ENCODE peak calls at places on chromosomes 16 and 17, in six cellular contexts. V is A549, G is uterus, D is stomach, R is pancreas, E is GM23338. N is an unnamed sample. For H3K4me1, the result is how much of the 10 kb centered on the place peaks cover.

GRCh38 chr16:9256196-9256595 is 164.8 kb downstream of the HAPSTR1 start:
- DNase-seq in V (peak), G (no peak), D (peak), R (peak), E (peak), N (peak)

GRCh38 chr17:81991684-81992513 is 14.5 kb downstream of the ASPSCR1 start:
- DNase-seq in V (no peak), G (no peak), D (peak), R (peak), E (no peak), N (peak)

GRCh38 chr16:31148281-31148728 is 1.6 kb downstream of the PRSS36 start:
- DNase-seq in V (no peak), G (no peak), D (peak), R (peak), E (peak), N (peak)

GRCh38 chr17:8063761-8064589 is 23.5 kb downstream of the ALOX12B start:
- DNase-seq in V (no peak), G (no peak), D (no peak), R (peak), E (peak), N (no peak)

GRCh38 chr16:2040031-2040430 is 7.6 kb downstream of the NTHL1 start:
- DNase-seq in V (no peak), G (peak), D (no peak), R (no peak), E (no peak), N (no peak)

GRCh38 chr16:56792960-56793359 is 63.0 kb downstream of the NUP93 start:
- DNase-seq in V (no peak), G (no peak), D (no peak), R (no peak), E (no peak), N (no peak)

GRCh38 chr17:7512105-7512504 is 27.9 kb downstream of the POLR2A start:
- DNase-seq in V (no peak), G (no peak), D (no peak), R (no peak), E (no peak), N (no peak)

GRCh38 chr17:6457688-6458190 is 13.5 kb downstream of the PIMREG start:
- DNase-seq in V (no peak), G (no peak), D (peak), R (no peak), E (no peak), N (peak)

GRCh38 chr16:15708096-15708495 is 58.1 kb downstream of the NDE1 start:
- DNase-seq in V (no peak), G (no peak), D (no peak), R (no peak), E (no peak), N (no peak)

GRCh38 chr16:28572659-28573510 is 19.2 kb downstream of the SGF29 start:
- DNase-seq in V (no peak), G (peak), D (no peak), R (no peak), E (peak), N (no peak)

GRCh38 chr17:29005936-29006438 is at the start of gene SEZ6:
- DNase-seq in V (peak), G (peak), D (peak), R (peak), E (peak), N (peak)

GRCh38 chr17:27506348-27507218 is 50.3 kb downstream of the KSR1 start:
- DNase-seq in V (no peak), G (no peak), D (no peak), R (no peak), E (peak), N (no peak)

GRCh38 chr16:54930034-54930938 is at the start of gene IRX5:
- DNase-seq in V (peak), G (peak), D (peak), R (peak), E (peak), N (peak)

GRCh38 chr17:7989781-7990655 is 12.4 kb upstream of the GUCY2D start:
- DNase-seq in V (peak), G (peak), D (peak), R (peak), E (peak), N (peak)

GRCh38 chr17:18968945-18969887 is 17.3 kb downstream of the SLC5A10 start:
- DNase-seq in V (peak), G (no peak), D (peak), R (no peak), E (no peak), N (peak)

GRCh38 chr17:2704031-2704889 is 7.3 kb downstream of the CLUH start:
- DNase-seq in V (no peak), G (no peak), D (no peak), R (peak), E (no peak), N (peak)

GRCh38 chr17:14306602-14307001 is 5.7 kb downstream of the HS3ST3B1 start:
- DNase-seq in V (no peak), G (no peak), D (no peak), R (no peak), E (no peak), N (no peak)

DNA sequence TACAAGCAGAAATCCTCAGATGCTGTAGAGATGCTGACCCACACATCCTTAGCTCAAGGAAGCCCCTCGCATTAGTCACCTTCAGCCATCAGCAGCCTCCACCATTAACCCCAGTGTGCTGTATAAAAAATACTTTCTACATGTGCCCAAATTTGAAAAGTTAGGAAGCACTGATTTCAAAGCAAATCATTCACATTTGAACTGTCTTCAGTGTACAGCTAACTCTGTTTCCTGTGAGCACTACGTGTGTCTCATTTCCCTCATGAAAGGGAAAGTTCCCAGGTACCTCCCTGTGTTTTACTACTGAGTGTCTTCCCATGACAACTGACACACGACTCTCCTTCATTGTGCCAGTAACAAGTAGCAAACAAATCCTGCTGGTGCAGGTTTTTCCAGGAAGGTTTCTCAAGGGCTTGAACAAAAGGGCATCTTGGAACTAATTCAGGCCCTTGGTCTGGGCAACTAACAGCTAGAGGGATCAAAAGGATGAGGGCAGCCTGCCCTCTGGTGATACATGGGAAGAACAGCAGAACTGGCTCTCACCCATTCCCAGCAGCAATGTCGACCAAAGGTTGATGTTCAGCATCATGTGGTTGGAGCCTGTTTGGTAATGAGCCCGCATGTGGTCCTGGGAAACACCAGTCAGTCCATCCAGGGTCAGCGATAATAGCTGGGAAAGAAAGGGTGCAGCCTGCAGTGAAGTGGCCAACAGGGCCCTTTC is 4.0 kb downstream of the SLC35B1 start:
- DNase-seq in V (peak), G (no peak), D (no peak), R (no peak), E (peak), N (no peak)
- TF ChIP-seq CTCF in V (peak), G (peak), D (peak), R (no peak), E (peak), N (no peak)

DNA sequence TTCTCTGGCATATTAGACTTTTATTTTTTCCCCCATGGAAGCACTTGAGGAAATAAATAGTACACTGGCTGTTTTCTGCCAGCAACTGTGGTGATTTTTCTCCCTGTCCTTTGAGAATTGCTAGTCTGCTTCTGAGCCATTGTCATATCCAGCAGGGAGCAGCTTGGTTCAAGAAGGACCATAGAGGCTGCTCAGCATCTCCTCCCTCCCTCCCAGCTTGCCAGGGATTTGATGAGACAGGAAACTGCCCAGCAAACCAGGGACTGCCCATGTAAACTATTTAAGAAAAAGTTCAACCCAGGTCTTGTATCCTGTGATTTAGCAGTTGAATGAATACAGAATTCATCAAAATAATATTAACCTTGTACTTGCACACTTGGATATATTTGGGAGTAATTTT is 39.5 kb downstream of the CYB5B start:
- DNase-seq in V (no peak), G (no peak), D (no peak), R (no peak), E (no peak), N (no peak)
- H3K4me1 ChIP-seq in V (half or more), G (under half), D (under half), R (under half), E (under half), N (under half)

GRCh38 chr17:78592991-78593329 is 15.8 kb upstream of the DNAH17 start:
- DNase-seq in V (no peak), G (no peak), D (no peak), R (no peak), E (no peak), N (no peak)
- H3K4me3 ChIP-seq in V (peak), G (no peak), D (no peak), R (no peak), E (no peak), N (no peak)

GRCh38 chr17:75059369-75060345 is 12.6 kb downstream of the KCTD2 start:
- DNase-seq in V (no peak), G (no peak), D (no peak), R (no peak), E (peak), N (no peak)
- TF ChIP-seq CTCF in V (peak), G (peak), D (no peak), R (no peak), E (peak), N (no peak)

GRCh38 chr17:65855245-65855644 is 293.8 kb upstream of the AXIN2 start:
- DNase-seq in V (peak), G (no peak), D (no peak), R (no peak), E (peak), N (no peak)

GRCh38 chr17:65851965-65852736 is 290.7 kb upstream of the AXIN2 start:
- DNase-seq in V (no peak), G (no peak), D (no peak), R (no peak), E (no peak), N (no peak)

GRCh38 chr17:65856865-65857264 is 295.4 kb upstream of the AXIN2 start:
- DNase-seq in V (no peak), G (no peak), D (no peak), R (no peak), E (no peak), N (no peak)

GRCh38 chr17:65857713-65858112 is 296.3 kb upstream of the AXIN2 start:
- DNase-seq in V (no peak), G (no peak), D (no peak), R (no peak), E (no peak), N (no peak)

GRCh38 chr17:65855675-65856074 is 294.2 kb upstream of the AXIN2 start:
- DNase-seq in V (no peak), G (no peak), D (no peak), R (no peak), E (no peak), N (no peak)
- H3K4me1 ChIP-seq in V (under half), G (under half), D (under half), R (under half), E (under half), N (under half)

N was measured in mucosa of descending colon.